ENCODE peak calls at places on chromosomes 11 and 22, in seven cellular contexts. One of them, this sample, is unnamed.

GRCh38 chr22:31812977-31813605 is 59.3 kb downstream of the DEPDC5 start:
- DNase-seq in suprapubic skin: no peak
- DNase-seq in sigmoid colon: no peak
- DNase-seq in K562: no peak
- DNase-seq in stomach: no peak
- DNase-seq in HepG2: peak
- DNase-seq in transverse colon: no peak
- DNase-seq in this sample: no peak

GRCh38 chr11:79312591-79313267 is 128.1 kb downstream of the TENM4 start:
- DNase-seq in stomach: no peak
- DNase-seq in transverse colon: no peak
- DNase-seq in HepG2: no peak
- DNase-seq in suprapubic skin: no peak
- DNase-seq in sigmoid colon: no peak
- DNase-seq in K562: no peak
- DNase-seq in this sample: no peak

GRCh38 chr11:117993988-117994741 is 8.0 kb downstream of the IL10RA start:
- DNase-seq in stomach: no peak
- DNase-seq in suprapubic skin: no peak
- DNase-seq in K562: no peak
- DNase-seq in sigmoid colon: peak
- DNase-seq in transverse colon: no peak
- DNase-seq in HepG2: no peak
- DNase-seq in this sample: peak

GRCh38 chr11:134792044-134792443 is 380.0 kb upstream of the B3GAT1 start:
- DNase-seq in sigmoid colon: no peak
- DNase-seq in K562: no peak
- DNase-seq in stomach: no peak
- DNase-seq in HepG2: no peak
- DNase-seq in suprapubic skin: no peak
- DNase-seq in transverse colon: no peak
- DNase-seq in this sample: no peak

GRCh38 chr11:66112041-66112491 is 42.0 kb downstream of the PACS1 start:
- DNase-seq in transverse colon: no peak
- DNase-seq in HepG2: no peak
- DNase-seq in stomach: no peak
- DNase-seq in K562: no peak
- DNase-seq in suprapubic skin: no peak
- DNase-seq in sigmoid colon: no peak
- DNase-seq in this sample: no peak

GRCh38 chr11:9219572-9219971 is 45.6 kb downstream of the DENND5A start:
- DNase-seq in transverse colon: no peak
- DNase-seq in K562: no peak
- DNase-seq in stomach: no peak
- DNase-seq in sigmoid colon: no peak
- DNase-seq in HepG2: no peak
- DNase-seq in suprapubic skin: no peak
- DNase-seq in this sample: no peak

GRCh38 chr22:24289138-24289537 is 18.5 kb downstream of the SPECC1L start:
- DNase-seq in HepG2: no peak
- DNase-seq in suprapubic skin: no peak
- DNase-seq in sigmoid colon: no peak
- DNase-seq in K562: no peak
- DNase-seq in transverse colon: no peak
- DNase-seq in stomach: no peak
- DNase-seq in this sample: no peak

GRCh38 chr11:2815762-2816496 is 69.6 kb downstream of the CDKN1C start:
- DNase-seq in K562: no peak
- DNase-seq in HepG2: no peak
- DNase-seq in sigmoid colon: no peak
- DNase-seq in suprapubic skin: no peak
- DNase-seq in transverse colon: no peak
- DNase-seq in stomach: no peak
- DNase-seq in this sample: no peak

GRCh38 chr22:20319041-20319744 is 667 bp downstream of the DGCR6L start:
- DNase-seq in transverse colon: no peak
- DNase-seq in sigmoid colon: peak
- DNase-seq in HepG2: no peak
- DNase-seq in suprapubic skin: peak
- DNase-seq in stomach: peak
- DNase-seq in K562: peak
- DNase-seq in this sample: no peak

GRCh38 chr11:3959015-3959917 is 103.8 kb downstream of the STIM1 start:
- DNase-seq in HepG2: peak
- DNase-seq in K562: peak
- DNase-seq in stomach: no peak
- DNase-seq in suprapubic skin: no peak
- DNase-seq in sigmoid colon: no peak
- DNase-seq in transverse colon: no peak
- DNase-seq in this sample: no peak

DNA sequence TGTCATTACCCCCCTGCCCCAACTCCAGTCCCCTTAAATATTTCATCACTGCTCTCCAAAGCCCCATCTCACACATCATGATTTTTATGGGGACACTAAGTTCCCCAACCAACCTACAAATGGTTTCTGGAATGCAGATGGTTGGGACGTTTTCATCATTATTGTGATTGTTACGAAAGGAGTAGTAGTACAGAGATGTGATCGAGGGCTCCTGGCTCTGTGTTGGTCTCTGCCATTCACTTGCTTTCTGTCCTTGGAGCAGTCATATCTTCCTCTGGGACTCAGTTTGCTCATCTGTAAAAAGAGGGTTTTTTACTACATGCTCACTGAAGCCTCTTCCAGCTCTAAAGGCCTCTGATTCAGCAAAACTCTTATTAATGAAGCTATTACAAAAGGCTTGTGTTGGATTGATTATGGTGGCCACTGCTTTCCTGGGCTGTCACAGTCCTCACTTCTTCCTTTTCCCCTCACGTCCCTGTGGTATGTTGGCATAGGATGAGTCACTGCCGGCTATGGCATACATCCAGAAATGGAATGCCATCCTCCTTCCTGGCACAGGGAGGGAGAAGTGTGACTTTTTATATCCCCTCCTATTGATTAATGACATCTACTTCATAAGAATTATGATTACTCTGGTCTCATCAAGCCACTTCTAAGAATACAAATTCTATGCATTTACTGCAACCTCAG is 593.7 kb downstream of the METTL15 start:
- DNase-seq in sigmoid colon: no peak
- DNase-seq in suprapubic skin: no peak
- DNase-seq in transverse colon: no peak
- DNase-seq in HepG2: no peak
- DNase-seq in K562: no peak
- DNase-seq in stomach: peak
- DNase-seq in this sample: no peak
- TF ChIP-seq EP300 in sigmoid colon: no peak
- TF ChIP-seq EP300 in suprapubic skin: no peak
- TF ChIP-seq EP300 in transverse colon: no peak
- TF ChIP-seq EP300 in HepG2: no peak
- TF ChIP-seq EP300 in K562: no peak
- TF ChIP-seq EP300 in stomach: no peak
- TF ChIP-seq EP300 in this sample: no peak

DNA sequence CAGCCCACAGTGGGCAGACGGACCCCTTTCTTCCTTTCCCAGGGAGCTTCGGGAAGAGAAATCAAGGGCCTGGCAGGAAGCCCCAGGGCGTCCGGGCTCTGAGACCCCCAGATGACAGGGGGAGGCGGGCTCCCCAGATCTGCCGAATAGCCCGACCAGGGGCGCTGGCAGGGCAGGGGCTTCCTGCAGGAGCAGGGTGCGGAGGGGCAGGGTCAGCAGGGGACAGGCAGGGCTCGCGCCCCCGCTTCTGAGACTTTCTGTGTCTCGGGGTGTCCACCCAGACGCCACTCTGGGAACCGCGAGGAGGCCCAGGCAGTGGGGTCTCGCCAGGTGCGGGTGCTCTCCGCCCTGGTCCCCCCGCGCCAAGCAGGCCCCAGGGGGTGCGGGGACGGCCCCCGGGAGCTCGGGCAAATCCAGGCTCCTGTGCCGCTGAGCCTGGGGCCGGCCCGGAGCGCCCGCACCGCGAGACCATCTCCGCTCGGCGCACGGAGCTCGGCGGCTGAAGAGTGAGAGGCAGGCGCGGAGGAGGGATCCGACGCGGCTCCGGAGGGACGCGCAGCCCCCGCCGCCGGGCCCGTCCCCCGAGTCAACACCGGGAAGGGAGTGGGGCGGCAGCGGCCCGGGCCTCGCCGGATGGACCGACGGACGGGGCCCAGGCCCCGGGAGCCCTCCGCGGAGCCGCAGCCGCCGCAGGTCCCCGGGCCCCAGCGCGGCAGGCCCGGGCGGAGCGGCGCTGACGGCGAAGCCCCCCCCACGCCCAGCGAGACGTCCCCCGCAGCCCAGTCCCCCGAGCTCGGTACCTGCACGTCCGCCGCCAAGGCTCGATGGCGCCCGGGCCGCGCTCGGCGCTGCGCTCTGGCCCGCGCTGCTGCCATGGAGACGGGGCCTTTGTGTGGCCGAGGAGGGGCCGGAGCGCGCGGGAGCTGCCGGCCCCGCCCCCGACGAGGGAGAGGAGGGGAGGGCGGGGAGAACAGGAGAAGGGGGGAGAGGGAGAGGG is at the start of gene PLXNB2:
- DNase-seq in stomach: peak
- DNase-seq in K562: peak
- DNase-seq in sigmoid colon: peak
- DNase-seq in transverse colon: peak
- DNase-seq in HepG2: peak
- DNase-seq in suprapubic skin: no peak
- DNase-seq in this sample: peak
- TF ChIP-seq POLR2AphosphoS5 in stomach: no peak
- TF ChIP-seq POLR2AphosphoS5 in K562: no peak
- TF ChIP-seq POLR2AphosphoS5 in sigmoid colon: peak
- TF ChIP-seq POLR2AphosphoS5 in transverse colon: peak
- TF ChIP-seq POLR2AphosphoS5 in HepG2: peak
- TF ChIP-seq POLR2AphosphoS5 in suprapubic skin: no peak
- TF ChIP-seq POLR2AphosphoS5 in this sample: peak

GRCh38 chr11:113106507-113106906 is 145.3 kb downstream of the NCAM1 start:
- DNase-seq in sigmoid colon: no peak
- DNase-seq in HepG2: no peak
- DNase-seq in suprapubic skin: no peak
- DNase-seq in transverse colon: no peak
- DNase-seq in stomach: no peak
- DNase-seq in K562: no peak
- DNase-seq in this sample: no peak

GRCh38 chr11:113104390-113105251 is 143.4 kb downstream of the NCAM1 start:
- DNase-seq in suprapubic skin: no peak
- DNase-seq in sigmoid colon: no peak
- DNase-seq in HepG2: no peak
- DNase-seq in K562: no peak
- DNase-seq in stomach: no peak
- DNase-seq in transverse colon: no peak
- DNase-seq in this sample: no peak

GRCh38 chr11:113105584-113105983 is 144.4 kb downstream of the NCAM1 start:
- DNase-seq in HepG2: no peak
- DNase-seq in suprapubic skin: no peak
- DNase-seq in K562: no peak
- DNase-seq in sigmoid colon: no peak
- DNase-seq in stomach: no peak
- DNase-seq in transverse colon: no peak
- DNase-seq in this sample: no peak

DNA sequence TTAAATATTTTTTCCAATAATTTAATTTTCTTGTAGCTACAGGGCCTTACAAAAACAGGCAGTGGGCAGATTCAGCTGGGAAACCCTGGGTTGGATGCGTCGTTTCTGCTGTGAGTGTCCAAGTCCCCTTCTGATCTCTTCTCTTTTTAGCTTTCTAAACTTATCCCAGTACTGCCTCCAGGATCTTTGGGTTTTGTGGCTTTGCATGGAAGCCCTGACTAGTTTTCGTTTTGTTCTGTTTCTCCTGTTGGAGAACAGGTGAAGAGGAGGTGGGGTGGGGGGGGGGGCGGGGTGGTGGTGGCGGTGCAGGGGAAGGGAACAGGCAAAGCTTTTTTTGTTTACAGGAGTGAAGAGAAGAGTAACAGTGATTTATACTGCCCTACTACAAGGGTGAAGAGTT is 142.7 kb downstream of the NCAM1 start:
- DNase-seq in transverse colon: no peak
- DNase-seq in stomach: no peak
- DNase-seq in HepG2: no peak
- DNase-seq in K562: no peak
- DNase-seq in sigmoid colon: no peak
- DNase-seq in suprapubic skin: no peak
- DNase-seq in this sample: no peak
- TF ChIP-seq EP300 in transverse colon: no peak
- TF ChIP-seq EP300 in stomach: no peak
- TF ChIP-seq EP300 in HepG2: no peak
- TF ChIP-seq EP300 in K562: no peak
- TF ChIP-seq EP300 in sigmoid colon: no peak
- TF ChIP-seq EP300 in suprapubic skin: no peak
- TF ChIP-seq EP300 in this sample: no peak

GRCh38 chr11:60934790-60935605 is 10.7 kb downstream of the TMEM132A start:
- DNase-seq in transverse colon: no peak
- DNase-seq in K562: no peak
- DNase-seq in HepG2: no peak
- DNase-seq in stomach: no peak
- DNase-seq in suprapubic skin: no peak
- DNase-seq in sigmoid colon: no peak
- DNase-seq in this sample: no peak

GRCh38 chr11:60936467-60937143 is 12.3 kb downstream of the TMEM132A start:
- DNase-seq in HepG2: no peak
- DNase-seq in transverse colon: no peak
- DNase-seq in K562: no peak
- DNase-seq in suprapubic skin: no peak
- DNase-seq in sigmoid colon: no peak
- DNase-seq in stomach: no peak
- DNase-seq in this sample: no peak

GRCh38 chr11:60937144-60937527 is 12.9 kb downstream of the TMEM132A start:
- DNase-seq in suprapubic skin: no peak
- DNase-seq in stomach: no peak
- DNase-seq in K562: no peak
- DNase-seq in sigmoid colon: no peak
- DNase-seq in HepG2: no peak
- DNase-seq in transverse colon: no peak
- DNase-seq in this sample: peak

GRCh38 chr11:60934091-60934789 is 10.0 kb downstream of the TMEM132A start:
- DNase-seq in transverse colon: no peak
- DNase-seq in K562: no peak
- DNase-seq in sigmoid colon: no peak
- DNase-seq in suprapubic skin: no peak
- DNase-seq in stomach: no peak
- DNase-seq in HepG2: no peak
- DNase-seq in this sample: peak

DNA sequence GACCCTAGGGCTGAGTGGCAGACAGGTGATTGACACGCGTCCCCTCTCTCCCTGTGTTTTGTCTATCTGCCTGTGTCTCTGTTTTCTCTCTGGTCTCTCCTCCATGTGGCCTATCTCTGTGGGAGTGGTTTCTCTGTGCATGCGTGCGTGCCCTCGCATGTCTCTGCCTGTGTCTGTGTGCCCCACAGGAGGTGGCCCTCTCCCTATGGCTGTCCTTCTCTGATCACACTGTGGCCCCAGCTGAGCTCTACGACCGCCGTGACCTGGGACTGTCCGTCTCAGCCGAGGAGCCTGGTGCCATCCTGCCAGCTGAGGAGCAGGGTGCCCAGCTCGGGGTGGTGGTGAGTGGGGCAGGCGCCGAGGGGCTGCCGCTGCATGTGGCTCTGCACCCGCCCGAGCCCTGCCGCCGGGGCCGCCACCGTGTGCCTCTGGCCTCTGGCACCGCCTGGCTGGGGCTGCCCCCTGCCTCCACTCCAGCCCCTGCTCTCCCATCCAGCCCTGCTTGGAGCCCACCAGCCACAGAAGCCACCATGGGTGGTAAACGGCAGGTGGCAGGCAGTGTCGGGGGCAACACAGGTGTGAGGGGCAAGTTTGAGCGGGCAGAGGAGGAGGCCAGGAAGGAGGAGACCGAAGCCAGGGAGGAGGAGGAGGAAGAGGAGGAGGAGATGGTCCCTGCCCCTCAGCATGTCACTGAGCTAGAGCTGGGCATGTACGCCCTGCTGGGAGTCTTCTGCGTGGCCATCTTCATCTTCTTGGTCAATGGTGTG is 11.6 kb downstream of the TMEM132A start:
- DNase-seq in sigmoid colon: no peak
- DNase-seq in transverse colon: no peak
- DNase-seq in K562: no peak
- DNase-seq in HepG2: no peak
- DNase-seq in stomach: no peak
- DNase-seq in suprapubic skin: no peak
- DNase-seq in this sample: peak
- TF ChIP-seq POLR2AphosphoS5 in sigmoid colon: no peak
- TF ChIP-seq POLR2AphosphoS5 in transverse colon: no peak
- TF ChIP-seq POLR2AphosphoS5 in K562: no peak
- TF ChIP-seq POLR2AphosphoS5 in HepG2: no peak
- TF ChIP-seq POLR2AphosphoS5 in stomach: no peak
- TF ChIP-seq POLR2AphosphoS5 in suprapubic skin: no peak
- TF ChIP-seq POLR2AphosphoS5 in this sample: no peak

This sample was measured in upper lobe of left lung.